ENCODE peak calls at places on chromosomes 1 and 21, in five cellular contexts. One of them, this sample, is unnamed.

GRCh38 chr1:162530318-162530984 is 31.1 kb upstream of the UAP1 start:
- DNase-seq in brain microvascular endothelial cell: no peak
- DNase-seq in left lung: no peak
- DNase-seq in epithelial cell of esophagus: peak; percentile 42
- DNase-seq in chondrocyte: no peak
- DNase-seq in this sample: no peak

GRCh38 chr1:68174173-68175113 is 57.9 kb downstream of the WLS start:
- DNase-seq in left lung: peak; percentile 51
- DNase-seq in chondrocyte: no peak
- DNase-seq in brain microvascular endothelial cell: peak; percentile 97
- DNase-seq in epithelial cell of esophagus: peak; percentile 96
- DNase-seq in this sample: peak; percentile 68

GRCh38 chr1:58062635-58063034 is 483.9 kb downstream of the OMA1 start:
- DNase-seq in epithelial cell of esophagus: peak; percentile 88
- DNase-seq in left lung: no peak
- DNase-seq in brain microvascular endothelial cell: no peak
- DNase-seq in chondrocyte: no peak
- DNase-seq in this sample: no peak

GRCh38 chr1:207058252-207058651 is 5.2 kb downstream of the PFKFB2 start:
- DNase-seq in brain microvascular endothelial cell: no peak
- DNase-seq in chondrocyte: no peak
- DNase-seq in left lung: no peak
- DNase-seq in epithelial cell of esophagus: no peak
- DNase-seq in this sample: no peak

GRCh38 chr1:109772658-109773202 is 9.0 kb upstream of the EPS8L3 start:
- DNase-seq in brain microvascular endothelial cell: no peak
- DNase-seq in epithelial cell of esophagus: no peak
- DNase-seq in left lung: peak; percentile 29
- DNase-seq in chondrocyte: peak; percentile 77
- DNase-seq in this sample: no peak

GRCh38 chr1:30743584-30744059 is 14.0 kb downstream of the LAPTM5 start:
- DNase-seq in left lung: no peak
- DNase-seq in epithelial cell of esophagus: peak; percentile 76
- DNase-seq in chondrocyte: no peak
- DNase-seq in brain microvascular endothelial cell: no peak
- DNase-seq in this sample: no peak

GRCh38 chr1:17635811-17636210 is 96.3 kb downstream of the ARHGEF10L start:
- DNase-seq in brain microvascular endothelial cell: no peak
- DNase-seq in chondrocyte: no peak
- DNase-seq in left lung: peak; percentile 86
- DNase-seq in epithelial cell of esophagus: no peak
- DNase-seq in this sample: no peak

GRCh38 chr1:145717833-145718232 is 1.5 kb upstream of the CD160 start:
- DNase-seq in chondrocyte: no peak
- DNase-seq in left lung: no peak
- DNase-seq in epithelial cell of esophagus: no peak
- DNase-seq in brain microvascular endothelial cell: no peak
- DNase-seq in this sample: no peak

GRCh38 chr1:30840904-30841598 is 67.5 kb downstream of the SDC3 start:
- DNase-seq in epithelial cell of esophagus: no peak
- DNase-seq in brain microvascular endothelial cell: no peak
- DNase-seq in left lung: peak; percentile 56
- DNase-seq in chondrocyte: no peak
- DNase-seq in this sample: no peak

GRCh38 chr1:56064705-56065104 is 514.7 kb downstream of the PLPP3 start:
- DNase-seq in chondrocyte: no peak
- DNase-seq in brain microvascular endothelial cell: peak; percentile 63
- DNase-seq in epithelial cell of esophagus: peak; percentile 67
- DNase-seq in left lung: no peak
- DNase-seq in this sample: no peak

GRCh38 chr21:35204125-35204524 is 155.0 kb upstream of the RUNX1 start:
- DNase-seq in chondrocyte: no peak
- DNase-seq in epithelial cell of esophagus: no peak
- DNase-seq in brain microvascular endothelial cell: no peak
- DNase-seq in left lung: no peak
- DNase-seq in this sample: no peak

GRCh38 chr1:5979536-5980313 is 12.5 kb downstream of the NPHP4 start:
- DNase-seq in brain microvascular endothelial cell: no peak
- DNase-seq in epithelial cell of esophagus: no peak
- DNase-seq in chondrocyte: peak; percentile 68
- DNase-seq in left lung: no peak
- DNase-seq in this sample: peak; percentile 22

GRCh38 chr1:81664341-81664740 is 136.4 kb upstream of the ADGRL2 start:
- DNase-seq in left lung: no peak
- DNase-seq in chondrocyte: no peak
- DNase-seq in brain microvascular endothelial cell: no peak
- DNase-seq in epithelial cell of esophagus: no peak
- DNase-seq in this sample: no peak

GRCh38 chr1:64502924-64503323 is 33.0 kb downstream of the CACHD1 start:
- DNase-seq in chondrocyte: no peak
- DNase-seq in brain microvascular endothelial cell: no peak
- DNase-seq in left lung: no peak
- DNase-seq in epithelial cell of esophagus: no peak
- DNase-seq in this sample: no peak

GRCh38 chr1:60173006-60173405 is 99.4 kb upstream of the C1orf87 start:
- DNase-seq in chondrocyte: no peak
- DNase-seq in epithelial cell of esophagus: no peak
- DNase-seq in brain microvascular endothelial cell: no peak
- DNase-seq in left lung: no peak
- DNase-seq in this sample: no peak

GRCh38 chr1:102434421-102434820 is 437.7 kb upstream of the OLFM3 start:
- DNase-seq in chondrocyte: no peak
- DNase-seq in brain microvascular endothelial cell: no peak
- DNase-seq in left lung: no peak
- DNase-seq in epithelial cell of esophagus: peak; percentile 5
- DNase-seq in this sample: no peak

GRCh38 chr1:64948905-64949833 is 17.2 kb downstream of the JAK1 start:
- DNase-seq in epithelial cell of esophagus: peak; percentile 80
- DNase-seq in brain microvascular endothelial cell: no peak
- DNase-seq in chondrocyte: no peak
- DNase-seq in left lung: no peak
- DNase-seq in this sample: no peak

GRCh38 chr1:168774241-168774640 is 45.2 kb upstream of the DPT start:
- DNase-seq in brain microvascular endothelial cell: no peak
- DNase-seq in chondrocyte: no peak
- DNase-seq in epithelial cell of esophagus: no peak
- DNase-seq in left lung: peak; percentile 36
- DNase-seq in this sample: no peak

GRCh38 chr1:24425922-24426321 is 10.3 kb downstream of the NIPAL3 start:
- DNase-seq in epithelial cell of esophagus: no peak
- DNase-seq in left lung: no peak
- DNase-seq in chondrocyte: no peak
- DNase-seq in brain microvascular endothelial cell: no peak
- DNase-seq in this sample: no peak

GRCh38 chr1:180912211-180912800 is 391 bp upstream of the KIAA1614 start:
- DNase-seq in brain microvascular endothelial cell: no peak
- DNase-seq in chondrocyte: no peak
- DNase-seq in left lung: no peak
- DNase-seq in epithelial cell of esophagus: peak; percentile 14
- DNase-seq in this sample: peak; percentile 60

GRCh38 chr1:82722608-82723007 is 921.9 kb downstream of the ADGRL2 start:
- DNase-seq in chondrocyte: no peak
- DNase-seq in left lung: no peak
- DNase-seq in epithelial cell of esophagus: no peak
- DNase-seq in brain microvascular endothelial cell: no peak
- DNase-seq in this sample: no peak

GRCh38 chr1:59730759-59731478 is 83.8 kb upstream of the HOOK1 start:
- DNase-seq in chondrocyte: no peak
- DNase-seq in left lung: peak; percentile 76
- DNase-seq in brain microvascular endothelial cell: peak; percentile 91
- DNase-seq in epithelial cell of esophagus: peak; percentile 95
- DNase-seq in this sample: no peak

GRCh38 chr1:202164271-202165037 is 4.1 kb upstream of the PTPN7 start:
- DNase-seq in left lung: no peak
- DNase-seq in epithelial cell of esophagus: no peak
- DNase-seq in brain microvascular endothelial cell: no peak
- DNase-seq in chondrocyte: no peak
- DNase-seq in this sample: no peak

GRCh38 chr1:10693497-10694273 is 102.8 kb downstream of the CASZ1 start:
- DNase-seq in chondrocyte: no peak
- DNase-seq in left lung: no peak
- DNase-seq in brain microvascular endothelial cell: no peak
- DNase-seq in epithelial cell of esophagus: peak; percentile 24
- DNase-seq in this sample: no peak

GRCh38 chr1:214698589-214698988 is 95.6 kb downstream of the CENPF start:
- DNase-seq in chondrocyte: no peak
- DNase-seq in left lung: no peak
- DNase-seq in epithelial cell of esophagus: no peak
- DNase-seq in brain microvascular endothelial cell: no peak
- DNase-seq in this sample: no peak

GRCh38 chr1:170707959-170708666 is 44.2 kb downstream of the PRRX1 start:
- DNase-seq in left lung: no peak
- DNase-seq in brain microvascular endothelial cell: peak; percentile 95
- DNase-seq in epithelial cell of esophagus: peak; percentile 97
- DNase-seq in chondrocyte: no peak
- DNase-seq in this sample: no peak

GRCh38 chr1:10848109-10848684 is 51.8 kb upstream of the CASZ1 start:
- DNase-seq in epithelial cell of esophagus: no peak
- DNase-seq in chondrocyte: no peak
- DNase-seq in left lung: no peak
- DNase-seq in brain microvascular endothelial cell: no peak
- DNase-seq in this sample: no peak

GRCh38 chr1:231743966-231744365 is 117.4 kb downstream of the DISC1 start:
- DNase-seq in chondrocyte: no peak
- DNase-seq in epithelial cell of esophagus: peak; percentile 15
- DNase-seq in left lung: no peak
- DNase-seq in brain microvascular endothelial cell: no peak
- DNase-seq in this sample: no peak

GRCh38 chr1:248348475-248348874 is at the start of gene OR14C36:
- DNase-seq in chondrocyte: no peak
- DNase-seq in brain microvascular endothelial cell: no peak
- DNase-seq in left lung: no peak
- DNase-seq in epithelial cell of esophagus: no peak
- DNase-seq in this sample: no peak

GRCh38 chr1:31562707-31563360 is 13.5 kb upstream of the TINAGL1 start:
- DNase-seq in left lung: no peak
- DNase-seq in brain microvascular endothelial cell: no peak
- DNase-seq in epithelial cell of esophagus: peak; percentile 89
- DNase-seq in chondrocyte: no peak
- DNase-seq in this sample: no peak

DNA sequence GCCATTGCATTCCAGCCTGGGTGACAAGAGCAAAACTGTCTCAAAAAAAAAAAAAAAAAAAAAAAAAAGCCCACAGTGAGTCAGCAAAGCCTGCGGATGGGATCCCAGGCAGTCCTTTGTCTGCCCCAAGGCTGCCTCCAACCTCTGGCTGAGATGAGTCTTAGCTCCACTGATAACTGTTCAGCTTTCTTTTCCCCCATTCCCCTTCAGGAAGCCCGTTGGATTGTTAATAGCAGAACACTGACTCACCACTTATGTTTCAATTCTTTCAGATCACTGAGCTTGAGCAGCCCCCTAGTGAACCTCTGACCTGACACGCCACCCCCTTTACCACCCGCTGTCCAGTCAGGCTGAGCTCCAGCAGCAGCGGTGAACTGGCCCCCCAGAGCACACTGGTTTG is 57.5 kb downstream of the ERG start:
- DNase-seq in epithelial cell of esophagus: peak; percentile 83
- DNase-seq in brain microvascular endothelial cell: peak; percentile 94
- DNase-seq in left lung: no peak
- DNase-seq in chondrocyte: no peak
- DNase-seq in this sample: no peak
- TF ChIP-seq CTCF in epithelial cell of esophagus: no peak
- TF ChIP-seq CTCF in brain microvascular endothelial cell: no peak
- TF ChIP-seq CTCF in left lung: no peak
- TF ChIP-seq CTCF in chondrocyte: no peak
- TF ChIP-seq CTCF in this sample: no peak

DNA sequence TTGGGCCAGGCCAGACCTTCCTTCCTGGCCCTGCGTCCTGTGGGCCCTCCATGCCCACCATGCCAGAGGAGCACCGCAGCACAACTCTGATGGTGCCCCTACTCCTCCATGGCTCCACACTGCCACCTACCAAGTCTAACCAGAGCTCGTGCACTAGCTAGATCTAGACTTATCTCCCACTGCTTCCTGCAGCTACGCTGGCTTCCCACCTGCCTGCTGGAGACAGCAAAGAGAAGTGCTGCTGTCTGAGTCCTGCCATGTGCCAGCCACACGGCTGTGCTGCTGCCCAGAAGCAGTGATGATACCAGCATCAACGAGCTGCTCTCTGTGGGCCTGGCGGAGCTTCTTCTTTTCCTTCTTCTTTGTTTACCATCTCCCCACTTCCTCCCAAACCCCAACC is 4.5 kb downstream of the GUCA2B start:
- DNase-seq in epithelial cell of esophagus: no peak
- DNase-seq in brain microvascular endothelial cell: no peak
- DNase-seq in chondrocyte: no peak
- DNase-seq in left lung: no peak
- DNase-seq in this sample: no peak
- TF ChIP-seq CTCF in epithelial cell of esophagus: no peak
- TF ChIP-seq CTCF in brain microvascular endothelial cell: peak; percentile 14
- TF ChIP-seq CTCF in chondrocyte: no peak
- TF ChIP-seq CTCF in left lung: no peak
- TF ChIP-seq CTCF in this sample: no peak

GRCh38 chr1:108572182-108572581 is 12.3 kb downstream of the EEIG2 start:
- DNase-seq in brain microvascular endothelial cell: no peak
- DNase-seq in chondrocyte: no peak
- DNase-seq in left lung: no peak
- DNase-seq in epithelial cell of esophagus: no peak
- DNase-seq in this sample: no peak

GRCh38 chr1:108568589-108568988 is 8.7 kb downstream of the EEIG2 start:
- DNase-seq in epithelial cell of esophagus: no peak
- DNase-seq in left lung: no peak
- DNase-seq in chondrocyte: no peak
- DNase-seq in brain microvascular endothelial cell: no peak
- DNase-seq in this sample: no peak

GRCh38 chr1:108570998-108571401 is 11.1 kb downstream of the EEIG2 start:
- DNase-seq in chondrocyte: no peak
- DNase-seq in epithelial cell of esophagus: no peak
- DNase-seq in left lung: no peak
- DNase-seq in brain microvascular endothelial cell: no peak
- DNase-seq in this sample: no peak

GRCh38 chr1:108569097-108569728 is 9.3 kb downstream of the EEIG2 start:
- DNase-seq in brain microvascular endothelial cell: no peak
- DNase-seq in epithelial cell of esophagus: peak; percentile 29
- DNase-seq in chondrocyte: no peak
- DNase-seq in left lung: no peak
- DNase-seq in this sample: no peak

GRCh38 chr1:108570128-108570527 is 10.2 kb downstream of the EEIG2 start:
- DNase-seq in left lung: no peak
- DNase-seq in brain microvascular endothelial cell: no peak
- DNase-seq in epithelial cell of esophagus: peak; percentile 50
- DNase-seq in chondrocyte: no peak
- DNase-seq in this sample: no peak
- TF ChIP-seq CTCF in left lung: no peak
- TF ChIP-seq CTCF in brain microvascular endothelial cell: peak; percentile 60
- TF ChIP-seq CTCF in epithelial cell of esophagus: peak; percentile 72
- TF ChIP-seq CTCF in chondrocyte: peak; percentile 62
- TF ChIP-seq CTCF in this sample: no peak

DNA sequence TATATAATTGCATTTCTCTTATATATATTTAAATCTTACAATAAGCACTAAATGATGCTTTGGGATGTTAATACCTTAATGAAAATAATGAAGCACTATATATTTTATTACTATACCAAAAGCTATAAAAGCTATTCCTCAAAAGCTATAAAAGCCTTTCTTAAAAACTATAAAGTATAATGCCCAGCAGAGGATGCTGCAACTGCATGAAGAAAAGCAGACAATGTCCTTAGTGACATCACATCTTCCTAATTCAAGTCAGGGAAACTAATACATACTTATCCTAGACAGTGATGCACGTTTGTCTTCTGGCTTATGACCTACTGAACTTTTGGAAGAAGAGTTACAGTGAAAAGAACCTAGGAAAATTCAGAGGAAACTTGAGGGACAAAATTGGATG is 13.6 kb upstream of the C1orf185 start:
- DNase-seq in left lung: no peak
- DNase-seq in brain microvascular endothelial cell: peak; percentile 11
- DNase-seq in chondrocyte: no peak
- DNase-seq in epithelial cell of esophagus: peak; percentile 50
- DNase-seq in this sample: no peak
- TF ChIP-seq CTCF in left lung: no peak
- TF ChIP-seq CTCF in brain microvascular endothelial cell: peak; percentile 33
- TF ChIP-seq CTCF in chondrocyte: peak; percentile 61
- TF ChIP-seq CTCF in epithelial cell of esophagus: peak; percentile 53
- TF ChIP-seq CTCF in this sample: no peak